ENCODE peak calls at places on chromosomes 13 and 19, in eight cellular contexts. B is tibial nerve, D is Peyer's patch, U is lower leg skin, I is gastrocnemius medialis, N is body of pancreas, T is H1, S is heart left ventricle. W is an unnamed sample.

GRCh38 chr19:28960586-28960985 is 252.4 kb downstream of the UQCRFS1 start:
- DNase-seq in B (no peak), D (no peak), U (no peak), I (no peak), N (no peak), T (no peak), S (no peak), W (no peak)

GRCh38 chr13:91878491-91878890 is 480.1 kb downstream of the GPC5 start:
- DNase-seq in B (no peak), D (no peak), U (no peak), I (no peak), N (no peak), T (no peak), S (no peak), W (no peak)

GRCh38 chr13:112990783-112991182 is 21.8 kb downstream of the MCF2L start:
- DNase-seq in B (no peak), D (no peak), U (no peak), I (no peak), N (peak), T (no peak), S (no peak), W (peak)

GRCh38 chr19:6613711-6614110 is 22.8 kb upstream of the CD70 start:
- DNase-seq in B (no peak), D (no peak), U (no peak), I (no peak), N (no peak), T (no peak), S (no peak), W (no peak)

GRCh38 chr13:31067416-31068118 is 94.1 kb downstream of the HSPH1 start:
- DNase-seq in B (no peak), D (no peak), U (peak), I (no peak), N (no peak), T (no peak), S (no peak), W (no peak)

GRCh38 chr13:39266426-39266825 is 228.2 kb downstream of the NHLRC3 start:
- DNase-seq in B (no peak), D (no peak), U (no peak), I (no peak), N (no peak), T (no peak), S (no peak), W (no peak)

GRCh38 chr13:27421101-27421881 is 3.1 kb upstream of the GTF3A start:
- DNase-seq in B (no peak), D (no peak), U (no peak), I (no peak), N (no peak), T (no peak), S (no peak), W (no peak)

GRCh38 chr13:103694471-103694870 is 628.3 kb upstream of the SLC10A2 start:
- DNase-seq in B (no peak), D (no peak), U (no peak), I (no peak), N (no peak), T (no peak), S (no peak), W (no peak)

GRCh38 chr19:18879579-18880373 is 16.2 kb downstream of the CERS1 start:
- DNase-seq in B (no peak), D (no peak), U (no peak), I (no peak), N (no peak), T (peak), S (no peak), W (peak)

GRCh38 chr19:47109541-47110375 is 3.8 kb downstream of the ZC3H4 start:
- DNase-seq in B (no peak), D (peak), U (no peak), I (no peak), N (no peak), T (no peak), S (no peak), W (no peak)

GRCh38 chr19:48681127-48681470 is 8.3 kb upstream of the NTN5 start:
- DNase-seq in B (no peak), D (no peak), U (no peak), I (no peak), N (no peak), T (no peak), S (no peak), W (peak)

GRCh38 chr19:615619-616018 is 17.7 kb downstream of the POLRMT start:
- DNase-seq in B (no peak), D (no peak), U (no peak), I (no peak), N (no peak), T (no peak), S (no peak), W (no peak)

GRCh38 chr19:8150178-8150865 is 930 bp upstream of the FBN3 start:
- DNase-seq in B (no peak), D (no peak), U (no peak), I (no peak), N (no peak), T (no peak), S (no peak), W (no peak)

GRCh38 chr13:44165895-44166496 is 207.6 kb upstream of the SERP2 start:
- DNase-seq in B (no peak), D (no peak), U (no peak), I (no peak), N (no peak), T (no peak), S (no peak), W (no peak)

GRCh38 chr19:48867119-48867921 is 1.1 kb downstream of the PLEKHA4 start:
- DNase-seq in B (no peak), D (no peak), U (no peak), I (no peak), N (no peak), T (no peak), S (no peak), W (no peak)

GRCh38 chr19:50315773-50316448 is 13.3 kb downstream of the KCNC3 start:
- DNase-seq in B (no peak), D (no peak), U (no peak), I (no peak), N (no peak), T (peak), S (no peak), W (no peak)

GRCh38 chr13:110644892-110645521 is 29.7 kb downstream of the NAXD start:
- DNase-seq in B (no peak), D (peak), U (peak), I (peak), N (peak), T (peak), S (peak), W (peak)

GRCh38 chr13:97853550-97853949 is 99.9 kb upstream of the IPO5 start:
- DNase-seq in B (no peak), D (no peak), U (no peak), I (no peak), N (no peak), T (no peak), S (no peak), W (no peak)

GRCh38 chr19:33245948-33246728 is 20.5 kb upstream of the SLC7A10 start:
- DNase-seq in B (no peak), D (no peak), U (no peak), I (peak), N (no peak), T (peak), S (no peak), W (no peak)

GRCh38 chr19:41542622-41543021 is 33.3 kb upstream of the CEACAM21 start:
- DNase-seq in B (no peak), D (no peak), U (no peak), I (no peak), N (no peak), T (no peak), S (no peak), W (no peak)

GRCh38 chr13:48561461-48562224 is 28.8 kb upstream of the RCBTB2 start:
- DNase-seq in B (no peak), D (no peak), U (no peak), I (no peak), N (no peak), T (no peak), S (no peak), W (no peak)

GRCh38 chr13:30510811-30511371 is 45.2 kb upstream of the HMGB1 start:
- DNase-seq in B (no peak), D (no peak), U (no peak), I (no peak), N (no peak), T (no peak), S (no peak), W (no peak)

GRCh38 chr19:57410748-57411671 is at the start of gene ZNF17:
- DNase-seq in B (peak), D (peak), U (peak), I (peak), N (peak), T (peak), S (peak), W (peak)
- TF ChIP-seq POLR2A in B (peak), D (no peak), U (no peak), I (peak), N (peak), T (peak), S (no peak), W (no peak)

DNA sequence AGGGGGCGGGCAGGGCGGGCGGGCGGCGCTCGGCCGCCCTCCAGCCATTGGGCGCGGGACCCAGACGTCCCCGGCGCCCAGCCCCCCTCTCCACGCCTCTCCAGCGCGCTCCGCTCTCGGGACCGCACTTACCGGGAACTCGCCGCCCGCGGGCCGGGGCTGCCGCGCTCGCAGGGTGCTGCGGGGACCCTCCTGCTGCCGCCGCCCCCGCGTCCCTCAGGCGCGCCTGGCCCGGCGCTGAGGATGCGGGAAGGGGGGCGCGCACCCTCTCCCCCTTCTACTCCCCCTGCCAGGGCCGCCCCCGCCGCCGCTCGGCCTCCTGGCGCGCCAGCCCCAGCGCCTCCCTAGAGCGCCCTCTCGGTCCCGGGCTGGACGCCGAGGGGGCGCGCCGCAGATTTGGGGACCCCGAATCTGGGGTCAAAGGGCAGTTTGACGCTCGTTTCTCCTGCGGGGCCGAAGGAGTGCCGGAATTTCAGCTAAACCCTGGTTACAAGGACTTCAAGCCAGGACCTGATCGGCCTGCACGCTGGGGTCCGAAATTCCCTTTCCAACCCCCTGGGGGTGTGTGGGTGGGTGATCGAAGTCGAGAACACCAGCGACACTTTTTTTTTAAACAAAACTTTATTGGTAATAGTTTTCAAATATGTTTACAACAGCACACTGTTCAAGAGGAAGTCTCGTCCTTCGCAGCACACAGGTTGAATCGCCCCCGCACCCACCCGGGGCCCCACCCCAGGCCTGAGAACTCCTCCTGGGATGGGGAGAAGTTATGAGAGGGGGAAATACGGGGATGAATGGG is 734 bp upstream of the SAMD1 start:
- DNase-seq in B (peak), D (no peak), U (no peak), I (peak), N (peak), T (peak), S (peak), W (no peak)
- TF ChIP-seq CTCF in B (peak), D (no peak), U (no peak), I (peak), N (no peak), T (no peak), S (no peak), W (no peak)

DNA sequence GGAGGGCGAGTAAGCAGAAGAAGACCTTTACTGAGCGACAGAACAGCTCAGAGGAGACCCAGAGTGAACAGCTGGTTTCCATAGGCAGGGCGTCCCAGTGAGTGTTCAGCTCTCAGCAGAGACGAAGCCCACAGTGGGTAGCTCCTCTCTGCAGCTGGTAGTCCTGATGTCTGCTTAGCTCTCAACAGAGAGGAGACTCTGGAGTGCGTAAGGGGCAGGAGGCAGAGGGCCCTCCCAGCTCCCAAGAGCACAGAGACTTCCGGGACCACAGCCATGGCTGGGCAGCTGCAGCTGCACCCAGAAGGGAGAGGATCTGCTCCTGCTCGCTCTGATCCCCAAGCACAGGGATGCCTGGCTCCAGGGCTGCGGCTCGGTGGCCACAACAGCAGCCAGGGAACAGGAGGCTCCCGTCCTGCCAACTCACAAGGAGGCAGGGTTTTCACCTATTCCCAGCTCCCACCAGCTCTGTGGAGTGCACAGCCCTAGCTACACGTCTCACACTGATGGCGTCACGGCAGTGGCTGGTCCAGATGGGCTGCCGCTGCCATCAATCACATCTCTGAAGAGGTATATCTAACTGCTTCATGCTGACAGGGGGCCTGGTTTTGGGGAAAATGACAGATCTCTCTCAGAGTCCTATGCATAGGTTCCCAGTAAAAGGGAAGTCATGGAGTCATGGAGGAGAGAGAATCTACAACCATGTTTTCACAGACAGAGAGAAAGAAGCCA is 2660.1 kb upstream of the PCDH20 start:
- DNase-seq in B (no peak), D (no peak), U (no peak), I (no peak), N (no peak), T (no peak), S (no peak), W (peak)
- TF ChIP-seq POLR2A in B (no peak), D (no peak), U (no peak), I (no peak), N (no peak), T (no peak), S (no peak), W (no peak)

DNA sequence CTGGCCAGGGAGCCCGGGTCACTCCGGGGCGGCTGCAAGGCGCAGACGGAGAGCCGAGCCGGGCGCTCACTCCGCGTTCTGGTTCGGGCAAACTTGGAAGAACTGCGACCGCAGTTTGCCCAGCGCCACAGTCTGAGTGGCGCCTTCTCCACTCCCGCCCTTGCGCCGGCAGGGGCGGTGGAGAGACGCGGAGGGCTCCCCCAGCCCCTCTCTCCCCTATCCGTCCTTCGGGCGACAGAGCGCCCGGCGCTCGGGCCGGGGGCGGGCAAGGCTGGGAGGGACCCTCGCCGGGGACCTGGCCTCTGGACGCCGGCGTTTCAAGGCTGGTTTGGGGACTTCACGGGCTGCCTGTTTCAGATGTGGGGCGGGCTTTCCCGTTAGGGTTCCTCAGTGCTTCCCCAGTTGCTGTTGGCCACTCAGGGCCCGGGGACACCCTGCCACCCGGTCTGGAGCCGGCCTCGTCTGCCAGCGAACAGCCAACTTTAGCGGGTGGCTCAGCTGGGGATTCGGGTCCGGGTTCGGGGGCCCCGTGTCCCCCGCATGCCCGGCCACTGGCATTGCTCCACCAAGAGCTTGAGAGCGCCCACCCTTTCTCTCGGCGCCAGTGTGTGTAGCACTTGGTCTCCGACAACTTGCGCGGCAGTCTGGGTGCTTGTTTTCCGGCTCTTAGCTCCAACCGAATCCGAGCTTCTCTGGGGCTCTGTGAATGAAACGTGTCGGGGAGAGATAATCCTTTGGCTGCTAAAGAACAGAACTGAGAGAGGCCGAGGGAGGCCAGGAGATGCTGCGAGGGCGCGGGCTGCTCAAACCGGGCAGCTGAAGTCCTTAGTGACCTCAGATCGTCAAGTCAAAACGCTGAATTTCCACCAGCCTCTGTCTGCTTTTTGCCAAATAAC is 1.5 kb downstream of the GPC6 start:
- DNase-seq in B (peak), D (no peak), U (peak), I (peak), N (no peak), T (peak), S (peak), W (peak)
- TF ChIP-seq CTCF in B (peak), D (no peak), U (no peak), I (no peak), N (no peak), T (peak), S (no peak), W (no peak)

DNA sequence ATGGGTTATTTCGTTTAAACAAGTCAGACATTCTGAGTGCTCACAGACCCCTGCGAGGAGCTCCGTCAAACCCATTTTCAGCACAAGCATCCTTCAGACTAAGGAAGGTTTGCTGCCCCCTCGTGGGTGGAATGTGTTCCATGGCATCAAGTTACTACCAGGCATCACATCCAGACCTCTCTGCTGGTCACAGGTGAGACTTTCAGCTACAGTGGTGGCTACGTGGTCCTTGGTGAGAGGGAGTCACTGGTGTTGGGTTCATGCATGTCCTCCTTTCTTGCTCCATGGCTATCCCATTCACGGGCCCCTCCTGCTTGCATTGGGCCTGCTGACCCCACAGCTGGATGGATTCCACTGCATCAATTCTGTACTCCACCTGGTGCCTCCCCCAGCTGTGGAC is 9.1 kb upstream of the LILRB5 start:
- DNase-seq in B (peak), D (peak), U (peak), I (no peak), N (peak), T (peak), S (peak), W (peak)
- TF ChIP-seq POLR2A in B (no peak), D (no peak), U (no peak), I (no peak), N (no peak), T (no peak), S (no peak), W (no peak)

GRCh38 chr19:58408152-58409009 is at the start of gene ZNF584:
- DNase-seq in B (peak), D (peak), U (peak), I (peak), N (peak), T (peak), S (peak), W (peak)
- TF ChIP-seq CTCF in B (no peak), D (no peak), U (no peak), I (no peak), N (no peak), T (no peak), S (no peak), W (no peak)

W was measured in stomach.